ENCODE peak calls at places on chromosomes 11 and 22, in eight cellular contexts. M is endothelial cell; F is GM06990; W is stimulated activated CD4-positive, alpha-beta T cell treated with anti-CD3 and anti-CD28 coated beads, Interleukin-12 subunit alpha, Interleukin-12 subunit beta, amount 100 ng/mL, for 4 hours; S is lower leg skin; J is NCI-H187; I is activated CD8-positive, alpha-beta memory T cell treated with anti-CD3 and anti-CD28 coated beads, Interleukin-2, amount 50 U/mL, for 4 hours; R is esophagus squamous epithelium. B is an unnamed sample.

GRCh38 chr11:7353100-7353499 is 101.4 kb downstream of the SYT9 start:
- DNase-seq in M (peak; percentile 46), F (peak; percentile 30), W (no peak), S (no peak), J (no peak), I (no peak), R (no peak), B (no peak)

GRCh38 chr11:68974421-68975194 is 6.2 kb downstream of the MRGPRD start:
- DNase-seq in M (no peak), F (no peak), W (no peak), S (peak; percentile 50), J (no peak), I (no peak), R (no peak), B (no peak)

GRCh38 chr11:65633390-65634139 is 4.3 kb upstream of the SIPA1 start:
- DNase-seq in M (no peak), F (no peak), W (no peak), S (no peak), J (no peak), I (no peak), R (no peak), B (no peak)

GRCh38 chr11:821513-822371 is 3.0 kb downstream of the PNPLA2 start:
- DNase-seq in M (no peak), F (no peak), W (no peak), S (no peak), J (no peak), I (no peak), R (no peak), B (no peak)

GRCh38 chr11:111429066-111429506 is 50.0 kb upstream of the POU2AF1 start:
- DNase-seq in M (peak; percentile 64), F (no peak), W (peak; percentile 52), S (peak; percentile 92), J (no peak), I (peak; percentile 54), R (no peak), B (peak; percentile 39)

GRCh38 chr22:43811777-43812148 is 342 bp downstream of the EFCAB6 start:
- DNase-seq in M (no peak), F (no peak), W (no peak), S (no peak), J (no peak), I (no peak), R (no peak), B (no peak)

GRCh38 chr11:75554258-75555022 is 7.6 kb upstream of the SERPINH1 start:
- DNase-seq in M (no peak), F (no peak), W (no peak), S (peak; percentile 96), J (peak; percentile 29), I (no peak), R (no peak), B (no peak)

GRCh38 chr11:22193348-22194051 is 615 bp downstream of the ANO5 start:
- DNase-seq in M (peak; percentile 38), F (peak; percentile 64), W (no peak), S (peak; percentile 80), J (peak; percentile 15), I (no peak), R (no peak), B (no peak)

GRCh38 chr11:130536106-130537040 is 87.9 kb downstream of the ADAMTS15 start:
- DNase-seq in M (no peak), F (no peak), W (no peak), S (no peak), J (no peak), I (no peak), R (no peak), B (no peak)

GRCh38 chr22:17541476-17541875 is 21.8 kb upstream of the SLC25A18 start:
- DNase-seq in M (no peak), F (no peak), W (no peak), S (no peak), J (no peak), I (no peak), R (no peak), B (no peak)

GRCh38 chr11:112785717-112786116 is 175.5 kb upstream of the NCAM1 start:
- DNase-seq in M (no peak), F (no peak), W (no peak), S (peak; percentile 66), J (no peak), I (no peak), R (no peak), B (no peak)

GRCh38 chr22:39214383-39215069 is 30.3 kb downstream of the PDGFB start:
- DNase-seq in M (no peak), F (no peak), W (no peak), S (peak; percentile 48), J (no peak), I (no peak), R (no peak), B (no peak)

GRCh38 chr11:82845336-82846036 is 54.7 kb downstream of the PRCP start:
- DNase-seq in M (no peak), F (no peak), W (no peak), S (no peak), J (no peak), I (no peak), R (no peak), B (no peak)

GRCh38 chr11:9095421-9095820 is 4.0 kb upstream of the SCUBE2 start:
- DNase-seq in M (peak; percentile 50), F (no peak), W (no peak), S (no peak), J (no peak), I (no peak), R (no peak), B (no peak)

B was measured in T-helper 17 cell.